ENCODE peak calls at places on chromosomes 3 and 15, in ten cellular contexts. One of them, this sample, is unnamed. For H3K4me1 and H3K9me3, the result is how much of the 10 kb centered on the place peaks cover.

GRCh38 chr15:100879461-100880138 is at the start of gene ALDH1A3:
- DNase-seq in tibial artery: no peak
- DNase-seq in breast epithelium: no peak
- DNase-seq in naive thymus-derived CD4-positive, alpha-beta T cell: no peak
- DNase-seq in GM23248: peak
- DNase-seq in stomach: no peak
- DNase-seq in OCI-LY7: no peak
- DNase-seq in left ventricle myocardium inferior: peak
- DNase-seq in lower lobe of right lung: no peak
- DNase-seq in right atrium auricular region: no peak
- DNase-seq in this sample: peak

GRCh38 chr3:121855555-121855954 is 20.5 kb downstream of the EAF2 start:
- DNase-seq in lower lobe of right lung: no peak
- DNase-seq in naive thymus-derived CD4-positive, alpha-beta T cell: no peak
- DNase-seq in right atrium auricular region: no peak
- DNase-seq in stomach: no peak
- DNase-seq in OCI-LY7: peak
- DNase-seq in GM23248: no peak
- DNase-seq in breast epithelium: no peak
- DNase-seq in tibial artery: no peak
- DNase-seq in left ventricle myocardium inferior: no peak
- DNase-seq in this sample: no peak

GRCh38 chr3:54932606-54933005 is 4.7 kb upstream of the LRTM1 start:
- DNase-seq in lower lobe of right lung: no peak
- DNase-seq in stomach: no peak
- DNase-seq in OCI-LY7: no peak
- DNase-seq in breast epithelium: no peak
- DNase-seq in right atrium auricular region: no peak
- DNase-seq in left ventricle myocardium inferior: peak
- DNase-seq in GM23248: no peak
- DNase-seq in tibial artery: no peak
- DNase-seq in naive thymus-derived CD4-positive, alpha-beta T cell: no peak
- DNase-seq in this sample: no peak

GRCh38 chr3:10974746-10975375 is 17.7 kb upstream of the SLC6A1 start:
- DNase-seq in naive thymus-derived CD4-positive, alpha-beta T cell: no peak
- DNase-seq in lower lobe of right lung: no peak
- DNase-seq in OCI-LY7: no peak
- DNase-seq in stomach: no peak
- DNase-seq in tibial artery: no peak
- DNase-seq in breast epithelium: no peak
- DNase-seq in GM23248: no peak
- DNase-seq in left ventricle myocardium inferior: no peak
- DNase-seq in right atrium auricular region: no peak
- DNase-seq in this sample: no peak

GRCh38 chr15:97909291-97909891 is 51.1 kb upstream of the ARRDC4 start:
- DNase-seq in breast epithelium: no peak
- DNase-seq in right atrium auricular region: peak
- DNase-seq in left ventricle myocardium inferior: peak
- DNase-seq in stomach: peak
- DNase-seq in tibial artery: peak
- DNase-seq in lower lobe of right lung: peak
- DNase-seq in naive thymus-derived CD4-positive, alpha-beta T cell: peak
- DNase-seq in GM23248: peak
- DNase-seq in OCI-LY7: peak
- DNase-seq in this sample: peak

GRCh38 chr3:46705751-46706572 is 4.8 kb downstream of the TMIE start:
- DNase-seq in stomach: no peak
- DNase-seq in GM23248: peak
- DNase-seq in naive thymus-derived CD4-positive, alpha-beta T cell: no peak
- DNase-seq in lower lobe of right lung: peak
- DNase-seq in tibial artery: peak
- DNase-seq in OCI-LY7: no peak
- DNase-seq in breast epithelium: no peak
- DNase-seq in left ventricle myocardium inferior: peak
- DNase-seq in right atrium auricular region: no peak
- DNase-seq in this sample: no peak

GRCh38 chr3:195565716-195566115 is 18.0 kb downstream of the APOD start:
- DNase-seq in left ventricle myocardium inferior: no peak
- DNase-seq in tibial artery: no peak
- DNase-seq in right atrium auricular region: no peak
- DNase-seq in GM23248: no peak
- DNase-seq in stomach: no peak
- DNase-seq in OCI-LY7: no peak
- DNase-seq in lower lobe of right lung: no peak
- DNase-seq in naive thymus-derived CD4-positive, alpha-beta T cell: no peak
- DNase-seq in breast epithelium: no peak
- DNase-seq in this sample: no peak

GRCh38 chr15:34696506-34696905 is 58.3 kb downstream of the GJD2 start:
- DNase-seq in left ventricle myocardium inferior: no peak
- DNase-seq in right atrium auricular region: no peak
- DNase-seq in breast epithelium: no peak
- DNase-seq in tibial artery: no peak
- DNase-seq in stomach: no peak
- DNase-seq in naive thymus-derived CD4-positive, alpha-beta T cell: no peak
- DNase-seq in OCI-LY7: no peak
- DNase-seq in GM23248: no peak
- DNase-seq in lower lobe of right lung: no peak
- DNase-seq in this sample: no peak

GRCh38 chr3:13935494-13936094 is 55.7 kb upstream of the WNT7A start:
- DNase-seq in OCI-LY7: no peak
- DNase-seq in lower lobe of right lung: no peak
- DNase-seq in right atrium auricular region: no peak
- DNase-seq in tibial artery: no peak
- DNase-seq in stomach: no peak
- DNase-seq in naive thymus-derived CD4-positive, alpha-beta T cell: no peak
- DNase-seq in GM23248: no peak
- DNase-seq in breast epithelium: no peak
- DNase-seq in left ventricle myocardium inferior: no peak
- DNase-seq in this sample: no peak

GRCh38 chr15:45790325-45790943 is 155.6 kb downstream of the SQOR start:
- DNase-seq in GM23248: peak
- DNase-seq in left ventricle myocardium inferior: peak
- DNase-seq in breast epithelium: no peak
- DNase-seq in tibial artery: no peak
- DNase-seq in right atrium auricular region: no peak
- DNase-seq in naive thymus-derived CD4-positive, alpha-beta T cell: no peak
- DNase-seq in stomach: peak
- DNase-seq in lower lobe of right lung: no peak
- DNase-seq in OCI-LY7: peak
- DNase-seq in this sample: peak

GRCh38 chr3:192091831-192092230 is 630.9 kb downstream of the PYDC2 start:
- DNase-seq in left ventricle myocardium inferior: no peak
- DNase-seq in naive thymus-derived CD4-positive, alpha-beta T cell: no peak
- DNase-seq in stomach: no peak
- DNase-seq in OCI-LY7: no peak
- DNase-seq in lower lobe of right lung: no peak
- DNase-seq in GM23248: no peak
- DNase-seq in breast epithelium: no peak
- DNase-seq in right atrium auricular region: no peak
- DNase-seq in tibial artery: no peak
- DNase-seq in this sample: no peak

DNA sequence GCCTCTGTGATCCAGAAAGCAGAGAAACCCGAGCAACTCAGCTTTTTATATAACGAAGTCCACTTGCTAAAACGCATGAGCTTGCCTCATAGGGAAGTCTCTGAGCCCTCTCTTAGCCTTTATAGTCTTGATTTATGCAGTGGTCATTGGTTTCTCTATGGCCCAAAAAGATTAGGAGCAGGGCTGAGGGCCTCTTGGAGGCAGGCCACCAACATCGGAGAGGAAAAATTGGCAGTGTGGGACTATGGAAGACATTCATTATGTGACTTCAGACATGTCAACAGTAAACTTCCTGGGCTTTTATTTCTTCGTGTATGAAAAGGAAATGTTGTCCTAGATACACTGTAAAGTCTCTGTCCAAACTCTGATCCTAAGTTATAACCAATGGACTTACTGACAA is 13.5 kb downstream of the RAB8B start:
- DNase-seq in tibial artery: no peak
- DNase-seq in left ventricle myocardium inferior: no peak
- DNase-seq in GM23248: no peak
- DNase-seq in breast epithelium: no peak
- DNase-seq in OCI-LY7: no peak
- DNase-seq in lower lobe of right lung: no peak
- DNase-seq in stomach: no peak
- DNase-seq in right atrium auricular region: no peak
- DNase-seq in naive thymus-derived CD4-positive, alpha-beta T cell: no peak
- DNase-seq in this sample: no peak
- H3K4me1 ChIP-seq in tibial artery: under half
- H3K4me1 ChIP-seq in left ventricle myocardium inferior: under half
- H3K4me1 ChIP-seq in GM23248: under half
- H3K4me1 ChIP-seq in breast epithelium: under half
- H3K4me1 ChIP-seq in OCI-LY7: under half
- H3K4me1 ChIP-seq in lower lobe of right lung: half or more
- H3K4me1 ChIP-seq in stomach: under half
- H3K4me1 ChIP-seq in right atrium auricular region: under half
- H3K4me1 ChIP-seq in naive thymus-derived CD4-positive, alpha-beta T cell: half or more
- H3K4me1 ChIP-seq in this sample: under half

GRCh38 chr15:79922512-79923067 is 25.8 kb upstream of the MTHFS start:
- DNase-seq in stomach: no peak
- DNase-seq in OCI-LY7: no peak
- DNase-seq in breast epithelium: no peak
- DNase-seq in right atrium auricular region: no peak
- DNase-seq in lower lobe of right lung: no peak
- DNase-seq in GM23248: no peak
- DNase-seq in left ventricle myocardium inferior: no peak
- DNase-seq in tibial artery: no peak
- DNase-seq in naive thymus-derived CD4-positive, alpha-beta T cell: no peak
- DNase-seq in this sample: no peak

GRCh38 chr15:79916424-79916823 is 19.6 kb upstream of the MTHFS start:
- DNase-seq in GM23248: no peak
- DNase-seq in right atrium auricular region: no peak
- DNase-seq in tibial artery: no peak
- DNase-seq in breast epithelium: no peak
- DNase-seq in OCI-LY7: no peak
- DNase-seq in lower lobe of right lung: no peak
- DNase-seq in stomach: no peak
- DNase-seq in left ventricle myocardium inferior: no peak
- DNase-seq in naive thymus-derived CD4-positive, alpha-beta T cell: no peak
- DNase-seq in this sample: no peak

GRCh38 chr15:79919749-79920511 is 23.1 kb upstream of the MTHFS start:
- DNase-seq in breast epithelium: no peak
- DNase-seq in OCI-LY7: peak
- DNase-seq in right atrium auricular region: no peak
- DNase-seq in left ventricle myocardium inferior: no peak
- DNase-seq in lower lobe of right lung: no peak
- DNase-seq in GM23248: no peak
- DNase-seq in stomach: no peak
- DNase-seq in naive thymus-derived CD4-positive, alpha-beta T cell: no peak
- DNase-seq in tibial artery: no peak
- DNase-seq in this sample: no peak

GRCh38 chr15:79918278-79918677 is 21.5 kb upstream of the MTHFS start:
- DNase-seq in lower lobe of right lung: peak
- DNase-seq in breast epithelium: no peak
- DNase-seq in GM23248: no peak
- DNase-seq in right atrium auricular region: no peak
- DNase-seq in tibial artery: no peak
- DNase-seq in stomach: no peak
- DNase-seq in OCI-LY7: no peak
- DNase-seq in naive thymus-derived CD4-positive, alpha-beta T cell: no peak
- DNase-seq in left ventricle myocardium inferior: no peak
- DNase-seq in this sample: no peak

GRCh38 chr15:79919090-79919748 is 22.4 kb upstream of the MTHFS start:
- DNase-seq in tibial artery: no peak
- DNase-seq in right atrium auricular region: no peak
- DNase-seq in lower lobe of right lung: no peak
- DNase-seq in breast epithelium: no peak
- DNase-seq in left ventricle myocardium inferior: no peak
- DNase-seq in naive thymus-derived CD4-positive, alpha-beta T cell: no peak
- DNase-seq in stomach: no peak
- DNase-seq in GM23248: no peak
- DNase-seq in OCI-LY7: no peak
- DNase-seq in this sample: no peak
- H3K9me3 ChIP-seq in tibial artery: under half
- H3K9me3 ChIP-seq in right atrium auricular region: half or more
- H3K9me3 ChIP-seq in lower lobe of right lung: half or more
- H3K9me3 ChIP-seq in breast epithelium: half or more
- H3K9me3 ChIP-seq in left ventricle myocardium inferior: half or more
- H3K9me3 ChIP-seq in naive thymus-derived CD4-positive, alpha-beta T cell: half or more
- H3K9me3 ChIP-seq in stomach: half or more
- H3K9me3 ChIP-seq in GM23248: under half
- H3K9me3 ChIP-seq in OCI-LY7: half or more
- H3K9me3 ChIP-seq in this sample: under half

GRCh38 chr3:187013080-187013838 is 82.9 kb downstream of the ST6GAL1 start:
- DNase-seq in GM23248: no peak
- DNase-seq in breast epithelium: no peak
- DNase-seq in OCI-LY7: no peak
- DNase-seq in lower lobe of right lung: no peak
- DNase-seq in left ventricle myocardium inferior: no peak
- DNase-seq in naive thymus-derived CD4-positive, alpha-beta T cell: no peak
- DNase-seq in tibial artery: peak
- DNase-seq in right atrium auricular region: peak
- DNase-seq in stomach: no peak
- DNase-seq in this sample: no peak

GRCh38 chr3:187012609-187013051 is 82.3 kb downstream of the ST6GAL1 start:
- DNase-seq in right atrium auricular region: peak
- DNase-seq in naive thymus-derived CD4-positive, alpha-beta T cell: peak
- DNase-seq in lower lobe of right lung: no peak
- DNase-seq in tibial artery: peak
- DNase-seq in left ventricle myocardium inferior: no peak
- DNase-seq in OCI-LY7: peak
- DNase-seq in breast epithelium: no peak
- DNase-seq in GM23248: no peak
- DNase-seq in stomach: no peak
- DNase-seq in this sample: peak

GRCh38 chr3:187015903-187016638 is 85.7 kb downstream of the ST6GAL1 start:
- DNase-seq in GM23248: no peak
- DNase-seq in breast epithelium: no peak
- DNase-seq in left ventricle myocardium inferior: no peak
- DNase-seq in stomach: no peak
- DNase-seq in OCI-LY7: peak
- DNase-seq in right atrium auricular region: peak
- DNase-seq in tibial artery: peak
- DNase-seq in naive thymus-derived CD4-positive, alpha-beta T cell: no peak
- DNase-seq in lower lobe of right lung: no peak
- DNase-seq in this sample: no peak

GRCh38 chr3:187014417-187014864 is 84.1 kb downstream of the ST6GAL1 start:
- DNase-seq in OCI-LY7: no peak
- DNase-seq in stomach: no peak
- DNase-seq in breast epithelium: no peak
- DNase-seq in GM23248: no peak
- DNase-seq in right atrium auricular region: peak
- DNase-seq in naive thymus-derived CD4-positive, alpha-beta T cell: no peak
- DNase-seq in left ventricle myocardium inferior: no peak
- DNase-seq in lower lobe of right lung: no peak
- DNase-seq in tibial artery: peak
- DNase-seq in this sample: no peak

GRCh38 chr3:187011915-187012314 is 81.6 kb downstream of the ST6GAL1 start:
- DNase-seq in breast epithelium: no peak
- DNase-seq in naive thymus-derived CD4-positive, alpha-beta T cell: no peak
- DNase-seq in tibial artery: peak
- DNase-seq in lower lobe of right lung: no peak
- DNase-seq in stomach: no peak
- DNase-seq in OCI-LY7: peak
- DNase-seq in left ventricle myocardium inferior: no peak
- DNase-seq in right atrium auricular region: peak
- DNase-seq in GM23248: no peak
- DNase-seq in this sample: no peak
- H3K4me1 ChIP-seq in breast epithelium: under half
- H3K4me1 ChIP-seq in naive thymus-derived CD4-positive, alpha-beta T cell: under half
- H3K4me1 ChIP-seq in tibial artery: under half
- H3K4me1 ChIP-seq in lower lobe of right lung: half or more
- H3K4me1 ChIP-seq in stomach: under half
- H3K4me1 ChIP-seq in OCI-LY7: half or more
- H3K4me1 ChIP-seq in left ventricle myocardium inferior: half or more
- H3K4me1 ChIP-seq in right atrium auricular region: under half
- H3K4me1 ChIP-seq in GM23248: under half
- H3K4me1 ChIP-seq in this sample: under half

GRCh38 chr3:48456466-48456865 is 9.9 kb downstream of the ATRIP start:
- DNase-seq in OCI-LY7: no peak
- DNase-seq in stomach: no peak
- DNase-seq in tibial artery: no peak
- DNase-seq in right atrium auricular region: no peak
- DNase-seq in naive thymus-derived CD4-positive, alpha-beta T cell: no peak
- DNase-seq in left ventricle myocardium inferior: no peak
- DNase-seq in lower lobe of right lung: no peak
- DNase-seq in GM23248: no peak
- DNase-seq in breast epithelium: no peak
- DNase-seq in this sample: no peak
- H3K9me3 ChIP-seq in OCI-LY7: under half
- H3K9me3 ChIP-seq in stomach: under half
- H3K9me3 ChIP-seq in tibial artery: under half
- H3K9me3 ChIP-seq in right atrium auricular region: under half
- H3K9me3 ChIP-seq in naive thymus-derived CD4-positive, alpha-beta T cell: under half
- H3K9me3 ChIP-seq in left ventricle myocardium inferior: under half
- H3K9me3 ChIP-seq in lower lobe of right lung: under half
- H3K9me3 ChIP-seq in GM23248: under half
- H3K9me3 ChIP-seq in breast epithelium: under half
- H3K9me3 ChIP-seq in this sample: under half